ENCODE peak calls at places on chromosomes 3 and 15, in five cellular contexts. K is HEK293T, W is HepG2, J is GM12878, O is H1. U is an unnamed sample.

GRCh38 chr3:167653750-167654149 is at the start of gene WDR49:
- DNase-seq in O (peak), K (no peak), J (no peak), W (no peak), U (peak)

GRCh38 chr3:181687738-181688137 is 24.0 kb upstream of the SOX2 start:
- DNase-seq in J (no peak), K (no peak), W (no peak), O (no peak), U (no peak)

GRCh38 chr3:135891121-135891520 is 74.4 kb upstream of the PPP2R3A start:
- DNase-seq in W (no peak), J (no peak), O (no peak), K (no peak), U (no peak)

GRCh38 chr3:82595530-82595929 is 834.1 kb upstream of the GBE1 start:
- DNase-seq in K (no peak), W (no peak), J (no peak), O (no peak), U (no peak)

GRCh38 chr3:175002732-175003143 is 143.6 kb downstream of the NAALADL2 start:
- DNase-seq in W (no peak), J (no peak), O (no peak), K (no peak), U (no peak)

GRCh38 chr15:85412956-85413854 is 32.8 kb downstream of the AKAP13 start:
- DNase-seq in W (peak), J (peak), K (peak), O (peak), U (no peak)

GRCh38 chr3:158770254-158771017 is 31.4 kb upstream of the MFSD1 start:
- DNase-seq in O (no peak), J (no peak), W (no peak), K (no peak), U (peak)

GRCh38 chr3:22045882-22046281 is 294.9 kb upstream of the ZNF385D start:
- DNase-seq in K (no peak), J (no peak), W (no peak), O (no peak), U (no peak)

GRCh38 chr15:28982886-28983285 is 97.1 kb downstream of the APBA2 start:
- DNase-seq in J (no peak), W (no peak), K (no peak), O (no peak), U (no peak)

GRCh38 chr3:61239871-61240270 is 11.4 kb downstream of the FHIT start:
- DNase-seq in W (no peak), J (no peak), O (no peak), K (no peak), U (no peak)

GRCh38 chr3:39130026-39130425 is 22.5 kb downstream of the TTC21A start:
- DNase-seq in K (no peak), O (no peak), J (no peak), W (no peak), U (no peak)

GRCh38 chr3:137692803-137693431 is 71.2 kb upstream of the SOX14 start:
- DNase-seq in O (peak), K (peak), W (peak), J (peak), U (peak)

DNA sequence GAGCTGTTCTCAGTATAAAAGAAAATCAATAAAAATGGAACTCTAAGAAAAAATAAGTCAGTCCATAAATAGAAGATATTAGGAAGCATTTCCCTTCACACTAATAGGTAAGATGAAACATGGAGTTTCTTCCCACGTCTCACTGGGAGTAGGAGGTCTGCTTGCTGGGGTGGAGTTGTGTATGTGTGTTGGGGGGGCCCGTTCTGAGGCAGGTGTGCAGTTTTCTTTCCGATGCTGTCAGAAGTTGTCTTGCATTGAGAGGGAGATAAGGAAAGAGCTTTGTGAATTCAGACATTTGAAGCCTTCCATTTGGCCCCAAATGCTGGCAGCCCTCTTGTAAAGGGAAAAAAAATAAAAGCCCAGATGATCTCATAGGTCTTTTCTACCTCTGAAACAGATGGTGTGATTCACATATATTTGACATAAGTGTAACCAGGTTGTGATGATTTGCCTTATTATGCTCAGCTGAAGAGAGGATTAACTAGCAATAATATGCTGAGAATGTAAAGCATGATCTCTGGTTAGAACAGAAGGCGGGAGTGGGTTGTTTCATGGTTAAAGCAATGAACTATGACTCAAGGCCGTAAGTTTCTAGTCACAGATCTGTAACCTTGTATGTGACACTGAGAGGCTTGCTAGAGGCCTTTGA is 8.8 kb downstream of the RASGRP1 start:
- DNase-seq in J (no peak), W (no peak), K (no peak), O (no peak), U (no peak)
- TF ChIP-seq SUZ12 in J (no peak), W (no peak), K (no peak), O (no peak), U (no peak)

GRCh38 chr15:63460210-63461135 is 43.9 kb upstream of the USP3 start:
- DNase-seq in O (no peak), K (no peak), W (no peak), J (no peak), U (no peak)
- TF ChIP-seq SUZ12 in O (no peak), K (no peak), W (no peak), J (no peak), U (no peak)

DNA sequence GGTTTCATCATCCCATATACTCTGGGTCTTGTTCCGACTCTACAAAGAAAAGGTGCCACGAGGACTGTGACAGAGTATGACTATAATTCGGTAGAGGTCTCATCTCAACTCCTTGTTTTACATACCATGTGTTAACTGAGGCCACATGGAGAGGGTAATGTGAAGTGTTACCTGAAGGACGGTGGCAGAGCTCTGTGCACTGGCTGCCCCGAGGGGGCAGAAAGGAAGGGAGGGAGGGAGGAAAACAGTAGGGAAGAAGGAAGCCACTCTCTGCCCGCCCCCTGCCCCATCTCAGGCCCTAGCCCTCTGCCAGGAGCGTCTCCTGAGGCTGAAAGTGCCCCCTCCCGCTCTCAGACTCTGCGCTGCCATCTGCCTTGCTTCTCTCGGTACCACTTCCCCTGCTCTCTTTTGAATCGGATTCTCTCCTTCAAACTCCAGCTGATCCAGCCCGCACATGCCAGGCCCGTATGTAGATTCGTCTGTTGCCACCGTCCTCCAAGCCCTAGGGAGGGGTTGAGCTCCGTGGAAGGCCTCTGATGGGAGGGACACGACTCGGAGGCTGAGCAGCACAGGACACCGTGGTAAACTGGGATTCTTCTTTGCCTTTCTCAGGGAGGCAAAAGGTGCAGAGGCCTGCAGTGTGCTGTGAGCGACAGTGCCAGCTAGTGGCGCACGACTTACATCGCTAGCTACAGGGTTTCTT is 70.5 kb upstream of the ATP10A start:
- DNase-seq in K (peak), W (peak), O (peak), J (peak), U (peak)
- TF ChIP-seq SUZ12 in K (no peak), W (no peak), O (no peak), J (no peak), U (no peak)

GRCh38 chr3:129173206-129173605 is 10.5 kb downstream of the CNBP start:
- DNase-seq in K (no peak), J (no peak), W (no peak), O (no peak), U (no peak)
- TF ChIP-seq SUZ12 in K (no peak), J (no peak), W (no peak), O (no peak), U (no peak)

DNA sequence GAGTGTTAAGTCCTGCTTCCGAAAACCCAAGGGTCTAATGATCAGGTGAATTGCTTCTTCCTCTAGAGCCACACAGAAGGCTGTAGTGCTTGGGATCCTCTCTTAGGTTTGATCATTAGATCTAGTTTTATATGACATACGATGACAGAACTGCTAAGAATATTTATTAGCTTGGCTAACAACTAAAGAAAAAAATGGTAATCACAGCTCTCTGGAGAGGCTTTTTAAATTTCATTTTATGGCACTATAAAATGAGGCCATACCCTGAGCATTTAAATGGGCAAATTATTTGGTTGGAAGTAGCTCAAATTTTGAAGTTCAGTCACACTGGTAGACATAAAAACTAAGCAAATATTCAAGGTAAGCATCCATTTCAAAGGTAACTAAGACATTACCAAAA is 482.5 kb upstream of the WNT5A start:
- DNase-seq in J (no peak), O (no peak), W (no peak), K (no peak), U (no peak)
- TF ChIP-seq SUZ12 in J (no peak), O (no peak), W (no peak), K (no peak), U (no peak)

GRCh38 chr3:42472555-42472954 is 29.9 kb upstream of the VIPR1 start:
- DNase-seq in W (no peak), J (no peak), K (no peak), O (no peak), U (no peak)
- TF ChIP-seq SUZ12 in W (no peak), J (no peak), K (no peak), O (no peak), U (no peak)

GRCh38 chr15:101810451-101810850 is 1.6 kb upstream of the OR4F15 start:
- DNase-seq in K (no peak), O (no peak), J (no peak), W (no peak), U (no peak)
- TF ChIP-seq SUZ12 in K (no peak), O (no peak), J (no peak), W (no peak), U (no peak)

GRCh38 chr3:66236281-66236680 is 15.5 kb downstream of the SLC25A26 start:
- DNase-seq in O (no peak), W (peak), J (no peak), K (peak), U (peak)
- TF ChIP-seq SUZ12 in O (no peak), W (no peak), J (no peak), K (no peak), U (no peak)

GRCh38 chr15:67914537-67915373 is 74.9 kb upstream of the RNU6-1 start:
- DNase-seq in K (no peak), W (peak), J (no peak), O (no peak), U (no peak)
- TF ChIP-seq SUZ12 in K (no peak), W (no peak), J (no peak), O (no peak), U (no peak)